ENCODE peak calls at places on chromosomes 12 and 14, in seven cellular contexts. One of them, this sample, is unnamed.

GRCh38 chr12:76020731-76021672 is 10.6 kb downstream of the PHLDA1 start:
- DNase-seq in cardiac fibroblast: peak; percentile 97
- DNase-seq in stimulated activated CD8-positive, alpha-beta memory T cell treated with anti-CD3 and anti-CD28 coated beads, Interleukin-15, amount 100 ng/mL, for 24 hours: no peak
- DNase-seq in GM04503: peak; percentile 97
- DNase-seq in activated CD4-positive, CD25-positive, alpha-beta regulatory T cell: peak; percentile 10
- DNase-seq in PC-9: peak; percentile 58
- DNase-seq in effector memory CD8-positive, alpha-beta T cell: peak; percentile 67
- DNase-seq in this sample: peak; percentile 97

GRCh38 chr12:44873898-44874297 is 2.2 kb downstream of the NELL2 start:
- DNase-seq in PC-9: no peak
- DNase-seq in GM04503: no peak
- DNase-seq in stimulated activated CD8-positive, alpha-beta memory T cell treated with anti-CD3 and anti-CD28 coated beads, Interleukin-15, amount 100 ng/mL, for 24 hours: no peak
- DNase-seq in cardiac fibroblast: peak; percentile 12
- DNase-seq in activated CD4-positive, CD25-positive, alpha-beta regulatory T cell: no peak
- DNase-seq in effector memory CD8-positive, alpha-beta T cell: no peak
- DNase-seq in this sample: no peak

GRCh38 chr12:34402228-34402898 is 380.1 kb downstream of the ALG10 start:
- DNase-seq in GM04503: no peak
- DNase-seq in activated CD4-positive, CD25-positive, alpha-beta regulatory T cell: no peak
- DNase-seq in stimulated activated CD8-positive, alpha-beta memory T cell treated with anti-CD3 and anti-CD28 coated beads, Interleukin-15, amount 100 ng/mL, for 24 hours: no peak
- DNase-seq in PC-9: peak; percentile 0
- DNase-seq in cardiac fibroblast: no peak
- DNase-seq in effector memory CD8-positive, alpha-beta T cell: no peak
- DNase-seq in this sample: no peak

GRCh38 chr12:53508534-53509199 is 1.4 kb upstream of the NPFF start:
- DNase-seq in effector memory CD8-positive, alpha-beta T cell: peak; percentile 85
- DNase-seq in activated CD4-positive, CD25-positive, alpha-beta regulatory T cell: peak; percentile 59
- DNase-seq in PC-9: peak; percentile 81
- DNase-seq in GM04503: no peak
- DNase-seq in cardiac fibroblast: peak; percentile 84
- DNase-seq in stimulated activated CD8-positive, alpha-beta memory T cell treated with anti-CD3 and anti-CD28 coated beads, Interleukin-15, amount 100 ng/mL, for 24 hours: peak; percentile 53
- DNase-seq in this sample: no peak

GRCh38 chr14:37819155-37820015 is 224.0 kb downstream of the TTC6 start:
- DNase-seq in cardiac fibroblast: peak; percentile 17
- DNase-seq in activated CD4-positive, CD25-positive, alpha-beta regulatory T cell: no peak
- DNase-seq in PC-9: no peak
- DNase-seq in stimulated activated CD8-positive, alpha-beta memory T cell treated with anti-CD3 and anti-CD28 coated beads, Interleukin-15, amount 100 ng/mL, for 24 hours: no peak
- DNase-seq in GM04503: peak; percentile 50
- DNase-seq in effector memory CD8-positive, alpha-beta T cell: no peak
- DNase-seq in this sample: peak; percentile 7

GRCh38 chr12:4417471-4417870 is 28.1 kb downstream of the FGF6 start:
- DNase-seq in activated CD4-positive, CD25-positive, alpha-beta regulatory T cell: no peak
- DNase-seq in cardiac fibroblast: no peak
- DNase-seq in PC-9: no peak
- DNase-seq in effector memory CD8-positive, alpha-beta T cell: no peak
- DNase-seq in stimulated activated CD8-positive, alpha-beta memory T cell treated with anti-CD3 and anti-CD28 coated beads, Interleukin-15, amount 100 ng/mL, for 24 hours: no peak
- DNase-seq in GM04503: no peak
- DNase-seq in this sample: no peak

GRCh38 chr12:107145397-107145796 is 52.0 kb upstream of the CRY1 start:
- DNase-seq in GM04503: no peak
- DNase-seq in PC-9: no peak
- DNase-seq in cardiac fibroblast: peak; percentile 11
- DNase-seq in stimulated activated CD8-positive, alpha-beta memory T cell treated with anti-CD3 and anti-CD28 coated beads, Interleukin-15, amount 100 ng/mL, for 24 hours: no peak
- DNase-seq in effector memory CD8-positive, alpha-beta T cell: no peak
- DNase-seq in activated CD4-positive, CD25-positive, alpha-beta regulatory T cell: no peak
- DNase-seq in this sample: peak; percentile 19

GRCh38 chr12:108783446-108783845 is 52.1 kb upstream of the CORO1C start:
- DNase-seq in stimulated activated CD8-positive, alpha-beta memory T cell treated with anti-CD3 and anti-CD28 coated beads, Interleukin-15, amount 100 ng/mL, for 24 hours: no peak
- DNase-seq in GM04503: no peak
- DNase-seq in effector memory CD8-positive, alpha-beta T cell: no peak
- DNase-seq in cardiac fibroblast: no peak
- DNase-seq in activated CD4-positive, CD25-positive, alpha-beta regulatory T cell: no peak
- DNase-seq in PC-9: no peak
- DNase-seq in this sample: no peak